ENCODE peak calls at places on chromosomes 16 and 17, in nine cellular contexts. N, K, Z, U, A, R, B, C and G are unnamed samples.

GRCh38 chr17:61479493-61480413 is 27.5 kb downstream of the TBX4 start:
- DNase-seq in N (no peak), K (no peak), Z (no peak), U (no peak), A (no peak), R (no peak), B (no peak), C (no peak), G (no peak)

GRCh38 chr17:13704333-13704732 is 102.6 kb upstream of the HS3ST3A1 start:
- DNase-seq in N (no peak), K (no peak), Z (no peak), U (peak), A (no peak), R (no peak), B (no peak), C (peak), G (no peak)

GRCh38 chr16:3610698-3611144 is 685 bp downstream of the SLX4 start:
- DNase-seq in N (no peak), K (peak), Z (no peak), U (peak), A (no peak), R (no peak), B (no peak), C (no peak), G (no peak)

GRCh38 chr16:17994027-17994426 is 342.5 kb downstream of the NPIPA8 start:
- DNase-seq in N (no peak), K (no peak), Z (no peak), U (no peak), A (no peak), R (no peak), B (no peak), C (no peak), G (no peak)

GRCh38 chr16:8866118-8866883 is 2.5 kb downstream of the CARHSP1 start:
- DNase-seq in N (no peak), K (no peak), Z (no peak), U (peak), A (no peak), R (peak), B (no peak), C (no peak), G (peak)

GRCh38 chr17:81067331-81067730 is 32.4 kb downstream of the BAIAP2 start:
- DNase-seq in N (no peak), K (peak), Z (no peak), U (peak), A (no peak), R (no peak), B (no peak), C (no peak), G (no peak)

GRCh38 chr17:7893226-7893880 is 4.8 kb downstream of the CHD3 start:
- DNase-seq in N (no peak), K (no peak), Z (no peak), U (no peak), A (no peak), R (no peak), B (no peak), C (no peak), G (no peak)

GRCh38 chr16:84378099-84378498 is 9.8 kb downstream of the ATP2C2 start:
- DNase-seq in N (no peak), K (no peak), Z (no peak), U (no peak), A (no peak), R (no peak), B (no peak), C (no peak), G (no peak)

GRCh38 chr16:50615891-50616290 is 65.2 kb downstream of the SNX20 start:
- DNase-seq in N (no peak), K (no peak), Z (no peak), U (peak), A (no peak), R (no peak), B (no peak), C (no peak), G (no peak)

GRCh38 chr17:47935961-47936360 is 5.4 kb upstream of the PNPO start:
- DNase-seq in N (peak), K (no peak), Z (no peak), U (peak), A (no peak), R (no peak), B (peak), C (peak), G (no peak)

GRCh38 chr17:60526726-60527125 is 684 bp upstream of the APPBP2 start:
- DNase-seq in N (no peak), K (no peak), Z (no peak), U (peak), A (no peak), R (no peak), B (no peak), C (no peak), G (no peak)

GRCh38 chr17:3602499-3602898 is 6.7 kb downstream of the TRPV1 start:
- DNase-seq in N (no peak), K (peak), Z (peak), U (peak), A (no peak), R (no peak), B (no peak), C (no peak), G (peak)

GRCh38 chr17:27760069-27760885 is 40.1 kb downstream of the NOS2 start:
- DNase-seq in N (peak), K (peak), Z (peak), U (peak), A (no peak), R (peak), B (no peak), C (no peak), G (peak)

GRCh38 chr16:25093208-25094061 is 18.1 kb upstream of the LCMT1 start:
- DNase-seq in N (no peak), K (peak), Z (peak), U (no peak), A (no peak), R (no peak), B (no peak), C (no peak), G (no peak)

GRCh38 chr16:68733570-68733969 is 3.5 kb upstream of the CDH1 start:
- DNase-seq in N (no peak), K (no peak), Z (no peak), U (no peak), A (no peak), R (no peak), B (no peak), C (no peak), G (no peak)

GRCh38 chr17:50269477-50270429 is 4.5 kb upstream of the TMEM92 start:
- DNase-seq in N (peak), K (peak), Z (peak), U (peak), A (no peak), R (peak), B (peak), C (peak), G (peak)

GRCh38 chr17:64534187-64534586 is 27.4 kb downstream of the CEP95 start:
- DNase-seq in N (peak), K (peak), Z (no peak), U (no peak), A (no peak), R (no peak), B (no peak), C (no peak), G (no peak)

GRCh38 chr16:73735018-73735417 is 561.6 kb upstream of the PSMD7 start:
- DNase-seq in N (no peak), K (no peak), Z (no peak), U (peak), A (no peak), R (no peak), B (no peak), C (peak), G (no peak)

GRCh38 chr17:1598399-1599095 is 30.1 kb downstream of the SLC43A2 start:
- DNase-seq in N (no peak), K (no peak), Z (no peak), U (no peak), A (no peak), R (no peak), B (no peak), C (no peak), G (no peak)